ENCODE peak calls at places on chromosomes 7 and 10, in four cellular contexts. Y, K, I and P are unnamed samples.
A peak's percentile ranks its signal among the peaks of the same experiment; 100 is the strongest.

GRCh38 chr10:4109469-4109868 is 324.5 kb upstream of the KLF6 start:
- DNase-seq in K (no peak), Y (no peak), I (no peak), P (no peak)

GRCh38 chr10:46998192-46998591 is 87.0 kb downstream of the PTPN20 start:
- DNase-seq in I (no peak), Y (no peak), K (no peak), P (no peak)

GRCh38 chr7:68038621-68039314 is 1042.1 kb downstream of the TYW1 start:
- DNase-seq in Y (no peak), I (no peak), K (no peak), P (no peak)

GRCh38 chr7:44980393-44981034 is 1.7 kb upstream of the MYO1G start:
- DNase-seq in K (no peak), I (no peak), Y (peak; percentile 76), P (no peak)

GRCh38 chr7:31853380-31853779 is 166.4 kb downstream of the PPP1R17 start:
- DNase-seq in K (no peak), Y (no peak), I (no peak), P (no peak)

GRCh38 chr7:132433286-132433685 is 143.0 kb downstream of the PLXNA4 start:
- DNase-seq in K (no peak), I (no peak), Y (peak; percentile 64), P (no peak)

GRCh38 chr7:27510550-27510949 is 152.1 kb downstream of the HIBADH start:
- DNase-seq in K (no peak), I (no peak), Y (no peak), P (peak; percentile 21)

GRCh38 chr7:1271656-1272055 is 39.0 kb downstream of the UNCX start:
- DNase-seq in I (no peak), K (no peak), Y (no peak), P (no peak)

GRCh38 chr10:25753776-25754175 is 180.3 kb upstream of the MYO3A start:
- DNase-seq in K (no peak), I (no peak), Y (no peak), P (no peak)

GRCh38 chr10:58280982-58281752 is 12.2 kb downstream of the CISD1 start:
- DNase-seq in K (no peak), Y (no peak), I (no peak), P (no peak)

GRCh38 chr10:126931548-126931947 is 26.3 kb downstream of the DOCK1 start:
- DNase-seq in K (no peak), I (no peak), Y (no peak), P (no peak)

GRCh38 chr10:48932831-48933670 is 6.6 kb downstream of the LRRC18 start:
- DNase-seq in Y (no peak), I (no peak), K (no peak), P (no peak)

GRCh38 chr7:38658916-38659315 is 27.7 kb upstream of the AMPH start:
- DNase-seq in I (no peak), Y (no peak), K (no peak), P (no peak)